ENCODE peak calls at places on chromosomes 12 and 14, in eight cellular contexts. E is naive B cell; O is left colon; Q is T-cell; Z is cardiac muscle cell; H is stimulated activated CD4-positive, alpha-beta T cell treated with anti-CD3 and anti-CD28 coated beads, Interleukin-2, amount 100 ng/mL, for 48 hours; D is HFFc6; N is GM23248. I is an unnamed sample.
A peak's percentile ranks its signal among the peaks of the same experiment; 100 is the strongest.

GRCh38 chr12:86186449-86186848 is 69.7 kb downstream of the MGAT4C start:
- DNase-seq in E (no peak), O (no peak), Q (no peak), Z (peak; percentile 15), H (no peak), D (no peak), N (no peak), I (no peak)

GRCh38 chr14:74924061-74924460 is 1.0 kb upstream of the RPS6KL1 start:
- DNase-seq in E (no peak), O (no peak), Q (no peak), Z (no peak), H (no peak), D (no peak), N (no peak), I (no peak)

GRCh38 chr12:60475825-60476224 is 880.0 kb downstream of the SLC16A7 start:
- DNase-seq in E (no peak), O (no peak), Q (no peak), Z (no peak), H (no peak), D (no peak), N (no peak), I (no peak)

GRCh38 chr12:19648173-19648572 is 208.9 kb downstream of the AEBP2 start:
- DNase-seq in E (no peak), O (no peak), Q (no peak), Z (no peak), H (no peak), D (peak; percentile 26), N (no peak), I (no peak)

GRCh38 chr14:75522224-75522764 is at the start of gene BATF:
- DNase-seq in E (peak; percentile 65), O (peak; percentile 42), Q (peak; percentile 71), Z (no peak), H (peak; percentile 62), D (no peak), N (no peak), I (no peak)

GRCh38 chr12:28025821-28026505 is 53.4 kb upstream of the PTHLH start:
- DNase-seq in E (no peak), O (no peak), Q (no peak), Z (no peak), H (no peak), D (no peak), N (no peak), I (no peak)

GRCh38 chr14:66398437-66398836 is 87.7 kb upstream of the CCDC196 start:
- DNase-seq in E (no peak), O (no peak), Q (no peak), Z (no peak), H (no peak), D (no peak), N (no peak), I (no peak)

GRCh38 chr12:34406228-34406995 is 384.1 kb downstream of the ALG10 start:
- DNase-seq in E (no peak), O (peak; percentile 4), Q (no peak), Z (no peak), H (no peak), D (no peak), N (no peak), I (no peak)

GRCh38 chr14:51614707-51615106 is 37.0 kb upstream of the FRMD6 start:
- DNase-seq in E (no peak), O (no peak), Q (no peak), Z (no peak), H (no peak), D (peak; percentile 68), N (peak; percentile 49), I (no peak)

I was measured in GM18507.